ENCODE peak calls at places on chromosomes 2 and 18, in ten cellular contexts. F, R, O, P, T, D, X, S, A and M are unnamed samples. For H3K4me1, the result is how much of the 10 kb centered on the place peaks cover.

GRCh38 chr2:132401326-132401725 is 15.3 kb upstream of the GPR39 start:
- DNase-seq in P (no peak), T (no peak), S (no peak), X (no peak), F (no peak), O (no peak), D (no peak), R (no peak), A (no peak), M (no peak)

GRCh38 chr2:127421871-127422618 is 3.8 kb downstream of the PROC start:
- DNase-seq in F (no peak), R (no peak), D (no peak), O (no peak), X (no peak), S (no peak), T (no peak), P (no peak), A (no peak), M (no peak)

GRCh38 chr2:211623096-211623495 is 915.5 kb downstream of the ERBB4 start:
- DNase-seq in R (no peak), S (no peak), D (no peak), A (no peak), P (no peak), O (no peak), T (no peak), X (no peak), F (no peak), M (no peak)

GRCh38 chr2:215528555-215528954 is 92.7 kb upstream of the FN1 start:
- DNase-seq in S (no peak), R (no peak), P (peak), O (peak), A (no peak), D (no peak), T (peak), X (no peak), F (peak), M (peak)

GRCh38 chr18:23495723-23496440 is 7.4 kb upstream of the RMC1 start:
- DNase-seq in P (no peak), O (no peak), A (no peak), D (no peak), X (peak), T (no peak), R (no peak), F (no peak), S (no peak), M (peak)

GRCh38 chr2:86213056-86213455 is 13.8 kb downstream of the MRPL35 start:
- DNase-seq in P (peak), X (no peak), F (no peak), D (no peak), O (no peak), A (no peak), R (no peak), S (no peak), T (no peak), M (peak)

GRCh38 chr2:71846669-71847291 is 300.9 kb downstream of the CYP26B1 start:
- DNase-seq in P (peak), X (no peak), S (no peak), R (no peak), T (no peak), D (peak), F (no peak), A (no peak), O (peak), M (peak)

GRCh38 chr2:70947556-70948184 is 12.0 kb downstream of the ATP6V1B1 start:
- DNase-seq in D (no peak), P (peak), O (peak), S (no peak), X (no peak), T (peak), F (no peak), A (peak), R (peak), M (peak)

GRCh38 chr18:37317486-37317885 is 248.1 kb downstream of the CELF4 start:
- DNase-seq in T (no peak), F (no peak), A (no peak), P (no peak), R (no peak), S (no peak), D (no peak), X (no peak), O (no peak), M (no peak)

GRCh38 chr18:46110406-46110805 is 6.2 kb downstream of the HAUS1 start:
- DNase-seq in D (no peak), P (no peak), S (no peak), X (no peak), T (no peak), F (no peak), O (no peak), R (no peak), A (no peak), M (no peak)

GRCh38 chr2:202758128-202758527 is 113.4 kb downstream of the ICA1L start:
- DNase-seq in T (no peak), A (no peak), O (no peak), R (no peak), D (no peak), P (no peak), S (no peak), F (no peak), X (no peak), M (no peak)

GRCh38 chr2:52456759-52457377 is 1310.7 kb upstream of the CHAC2 start:
- DNase-seq in P (no peak), S (no peak), T (no peak), F (peak), R (no peak), O (no peak), X (no peak), D (no peak), A (no peak), M (no peak)

GRCh38 chr2:191567229-191567628 is 110.7 kb upstream of the NABP1 start:
- DNase-seq in S (no peak), F (no peak), P (no peak), X (no peak), O (no peak), D (peak), A (no peak), R (no peak), T (no peak), M (no peak)

GRCh38 chr2:119888673-119889072 is 124.2 kb upstream of the EPB41L5 start:
- DNase-seq in S (no peak), X (no peak), D (no peak), O (peak), P (peak), F (no peak), A (no peak), R (no peak), T (peak), M (peak)

GRCh38 chr2:107093426-107093957 is 207.5 kb upstream of the ST6GAL2 start:
- DNase-seq in S (no peak), P (no peak), D (no peak), A (no peak), R (no peak), O (no peak), F (no peak), X (no peak), T (no peak), M (no peak)

GRCh38 chr2:37875332-37875976 is 49.6 kb upstream of the RMDN2 start:
- DNase-seq in P (peak), D (no peak), R (no peak), T (no peak), X (no peak), O (no peak), A (no peak), F (no peak), S (no peak), M (no peak)

GRCh38 chr2:158999458-158999857 is 31.0 kb downstream of the TANC1 start:
- DNase-seq in A (no peak), S (no peak), T (peak), O (peak), F (no peak), R (no peak), D (no peak), X (no peak), P (peak), M (peak)

GRCh38 chr2:200578778-200579177 is 7.0 kb upstream of the AOX1 start:
- DNase-seq in T (peak), A (no peak), X (peak), O (peak), P (peak), F (peak), S (peak), R (no peak), D (no peak), M (peak)

GRCh38 chr2:42031783-42032620 is 15.8 kb upstream of the PKDCC start:
- DNase-seq in F (no peak), S (no peak), A (no peak), X (no peak), T (no peak), P (no peak), D (no peak), R (no peak), O (no peak), M (no peak)

GRCh38 chr2:165920748-165921147 is 32.8 kb downstream of the TTC21B start:
- DNase-seq in P (no peak), S (no peak), A (no peak), R (no peak), T (no peak), X (no peak), F (no peak), O (no peak), D (no peak), M (no peak)

GRCh38 chr2:174717273-174717672 is 47.0 kb downstream of the CHRNA1 start:
- DNase-seq in S (no peak), F (no peak), T (peak), O (peak), X (peak), D (no peak), A (peak), P (no peak), R (no peak), M (no peak)

GRCh38 chr2:165573534-165574461 is 104.3 kb downstream of the CSRNP3 start:
- DNase-seq in A (no peak), R (no peak), P (peak), T (peak), S (no peak), O (no peak), X (no peak), D (no peak), F (peak), M (peak)

GRCh38 chr2:28101123-28101522 is 210.6 kb downstream of the BABAM2 start:
- DNase-seq in D (no peak), R (no peak), F (no peak), S (no peak), T (no peak), X (no peak), P (no peak), O (peak), A (no peak), M (no peak)

GRCh38 chr18:77014538-77014937 is 118.0 kb downstream of the MBP start:
- DNase-seq in S (no peak), A (no peak), D (no peak), R (no peak), P (no peak), X (no peak), F (no peak), T (no peak), O (no peak), M (no peak)

GRCh38 chr2:154048905-154049304 is 177.2 kb downstream of the GALNT13 start:
- DNase-seq in X (no peak), F (no peak), S (no peak), O (no peak), R (no peak), D (no peak), A (no peak), T (no peak), P (no peak), M (no peak)

GRCh38 chr2:58107803-58108710 is 61.5 kb downstream of the VRK2 start:
- DNase-seq in X (no peak), T (peak), R (peak), P (peak), D (peak), S (no peak), A (no peak), F (peak), O (peak), M (peak)

GRCh38 chr2:86790134-86790827 is 432 bp downstream of the CD8A start:
- DNase-seq in R (no peak), P (no peak), A (no peak), X (no peak), D (no peak), T (no peak), O (peak), S (no peak), F (peak), M (no peak)

GRCh38 chr2:201264472-201265173 is 4.3 kb downstream of the CASP8 start:
- DNase-seq in D (no peak), P (no peak), T (no peak), S (no peak), A (peak), R (no peak), O (peak), X (no peak), F (no peak), M (no peak)

GRCh38 chr2:234378440-234378839 is 118.4 kb downstream of the ARL4C start:
- DNase-seq in F (no peak), P (no peak), O (peak), A (no peak), D (no peak), S (no peak), R (no peak), X (no peak), T (peak), M (no peak)
- H2AFZ ChIP-seq in F (no peak), P (no peak), O (peak), A (no peak), D (no peak), S (no peak), R (no peak), X (no peak), T (no peak), M (no peak)

GRCh38 chr18:32770651-32771168 is 2.1 kb downstream of the KLHL14 start:
- DNase-seq in F (peak), X (no peak), D (no peak), T (no peak), S (no peak), R (no peak), A (no peak), P (no peak), O (no peak), M (no peak)
- TF ChIP-seq EZH2 in F (peak), X (no peak), D (no peak), T (no peak), S (no peak), R (no peak), A (no peak), P (peak), O (no peak), M (no peak)

DNA sequence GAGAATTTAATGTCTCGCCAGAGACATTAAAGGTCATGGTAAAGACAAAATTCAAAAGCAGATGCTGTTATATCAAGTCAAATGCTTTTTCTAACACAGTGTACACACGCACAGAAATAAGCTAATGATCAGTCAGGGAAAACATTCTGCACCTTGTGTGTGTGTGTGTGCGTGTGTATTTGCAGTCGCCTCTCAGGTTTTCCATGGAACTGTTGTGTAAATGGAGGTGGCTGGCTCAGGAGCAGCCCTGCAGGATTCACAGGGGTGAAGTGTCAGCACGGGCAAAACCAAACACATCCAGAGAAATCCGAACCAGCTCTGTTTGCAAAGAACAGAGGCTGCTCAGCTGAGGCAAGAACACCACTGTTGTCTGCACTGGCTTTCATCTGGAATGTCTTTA is 76.2 kb upstream of the YWHAQ start:
- DNase-seq in X (no peak), D (no peak), S (no peak), T (no peak), O (no peak), P (no peak), A (no peak), R (no peak), F (peak), M (no peak)
- H3K4me1 ChIP-seq in X (under half), D (under half), S (under half), T (under half), O (under half), P (under half), A (under half), R (under half), F (under half), M (under half)

GRCh38 chr2:111022630-111023029 is 98.1 kb upstream of the BCL2L11 start:
- DNase-seq in D (no peak), R (no peak), A (no peak), O (no peak), F (no peak), P (no peak), S (no peak), X (no peak), T (no peak), M (no peak)
- H2AFZ ChIP-seq in D (no peak), R (no peak), A (no peak), O (no peak), F (no peak), P (no peak), S (no peak), X (no peak), T (no peak), M (no peak)

DNA sequence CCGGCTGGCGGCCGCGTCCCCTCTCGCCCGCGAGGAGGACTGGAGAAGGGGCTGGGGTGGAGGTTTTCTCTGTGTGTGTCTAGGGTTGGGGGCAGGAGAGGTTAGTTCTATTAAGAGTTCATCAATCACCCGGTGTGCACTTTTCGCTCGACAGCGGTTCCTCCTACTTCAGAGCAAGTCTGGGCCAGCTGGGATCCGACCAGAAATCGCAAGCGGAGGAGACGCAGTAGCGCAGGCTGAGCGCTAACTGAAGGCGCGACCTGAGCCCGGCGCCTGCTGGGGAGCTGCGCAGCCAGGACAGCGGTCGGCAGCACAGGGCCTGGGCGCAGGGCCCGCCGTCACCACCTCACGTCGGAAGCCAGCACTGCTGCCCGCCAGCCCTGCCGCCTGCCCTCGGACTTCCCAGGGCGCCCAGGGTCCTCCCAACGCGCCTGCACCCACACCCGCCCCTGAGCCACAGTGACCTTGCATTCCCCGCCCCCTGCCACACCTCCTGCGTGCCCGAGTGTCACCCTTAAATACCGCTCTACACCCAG is 10.1 kb upstream of the HOXD1 start:
- DNase-seq in O (peak), R (no peak), P (no peak), F (no peak), S (no peak), A (no peak), T (no peak), D (no peak), X (peak), M (no peak)
- TF ChIP-seq EZH2 in O (no peak), R (no peak), P (no peak), F (peak), S (no peak), A (no peak), T (peak), D (no peak), X (no peak), M (no peak)

GRCh38 chr18:5466256-5466655 is 77.5 kb downstream of the EPB41L3 start:
- DNase-seq in D (no peak), O (peak), A (no peak), P (peak), S (no peak), T (no peak), F (no peak), X (no peak), R (no peak), M (no peak)
- H3K4me1 ChIP-seq in D (under half), O (under half), A (under half), P (under half), S (under half), T (under half), F (under half), X (under half), R (under half), M (under half)

DNA sequence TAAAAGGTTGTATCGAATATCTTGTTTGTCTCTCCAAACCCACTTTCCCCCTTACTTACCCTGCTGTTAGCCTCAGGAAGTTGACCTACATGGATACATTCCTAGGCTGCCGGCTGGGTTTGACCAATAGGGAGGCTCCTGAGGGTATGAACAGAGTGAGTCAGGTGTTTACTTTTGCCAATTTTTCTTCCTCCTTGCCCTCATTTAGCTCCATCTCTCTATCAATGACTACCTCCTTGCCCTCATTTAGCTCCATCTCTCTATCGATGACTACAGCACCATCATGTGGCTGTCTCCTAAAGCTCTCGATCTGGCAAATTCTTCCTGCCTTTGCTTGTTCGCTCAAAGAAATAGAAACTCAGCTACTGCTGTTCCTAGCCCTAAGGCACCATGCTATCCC is 571.9 kb upstream of the CRIM1 start:
- DNase-seq in P (no peak), S (no peak), X (no peak), T (no peak), R (no peak), F (peak), O (no peak), D (peak), A (no peak), M (peak)
- H2AFZ ChIP-seq in P (no peak), S (no peak), X (no peak), T (no peak), R (no peak), F (no peak), O (no peak), D (no peak), A (no peak), M (no peak)

GRCh38 chr18:49560277-49561126 is 1.4 kb upstream of the LIPG start:
- DNase-seq in O (peak), T (no peak), A (no peak), R (no peak), P (peak), D (no peak), S (no peak), F (peak), X (no peak), M (no peak)

GRCh38 chr18:49563130-49563540 is 1.3 kb downstream of the LIPG start:
- DNase-seq in S (no peak), P (peak), R (peak), O (peak), A (no peak), X (no peak), D (peak), T (no peak), F (no peak), M (peak)

GRCh38 chr18:49561377-49562193 is at the start of gene LIPG:
- DNase-seq in A (no peak), S (no peak), O (peak), X (peak), D (peak), F (peak), T (peak), R (peak), P (peak), M (peak)

GRCh38 chr18:49562481-49563129 is 748 bp downstream of the LIPG start:
- DNase-seq in S (no peak), R (no peak), D (no peak), F (peak), T (no peak), P (peak), O (peak), X (no peak), A (no peak), M (no peak)

DNA sequence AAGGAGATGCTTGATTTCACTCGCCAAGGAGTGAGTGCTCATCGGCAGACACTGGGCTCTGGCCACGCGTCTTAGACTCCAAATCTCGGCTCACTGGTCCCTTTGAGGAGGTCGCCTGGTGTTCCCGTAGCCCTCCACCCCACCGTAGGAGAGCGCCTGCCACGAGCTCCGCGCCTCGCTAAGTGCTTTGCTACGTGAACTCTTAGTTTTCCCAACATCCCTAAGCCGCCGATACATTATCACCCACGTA is 805 bp upstream of the LIPG start:
- DNase-seq in T (no peak), S (no peak), P (peak), X (no peak), F (no peak), D (no peak), R (no peak), O (peak), A (no peak), M (no peak)
- TF ChIP-seq EZH2 in T (no peak), S (no peak), P (no peak), X (no peak), F (no peak), D (no peak), R (no peak), O (no peak), A (no peak), M (no peak)